ENCODE peak calls at places on chromosomes 1 and 21, in six cellular contexts. K is anterior cingulate cortex, B is right lobe of liver, Z is endothelial cell, D is HFFc6, J is left ventricle myocardium inferior. T is an unnamed sample.

GRCh38 chr1:93552751-93553455 is 105.0 kb downstream of the FNBP1L start:
- DNase-seq in J (peak; percentile 50), B (no peak), Z (no peak), K (no peak), D (no peak), T (peak; percentile 71)

GRCh38 chr1:61005572-61006386 is 76.6 kb upstream of the NFIA start:
- DNase-seq in K (no peak), B (no peak), J (no peak), Z (peak; percentile 16), D (no peak), T (no peak)

GRCh38 chr1:169759038-169759437 is 25.2 kb upstream of the SELE start:
- DNase-seq in B (no peak), Z (no peak), K (no peak), J (no peak), D (no peak), T (no peak)

GRCh38 chr1:19074361-19074901 is 118.0 kb upstream of the IFFO2 start:
- DNase-seq in K (no peak), Z (no peak), B (no peak), J (no peak), D (no peak), T (no peak)

GRCh38 chr1:229553621-229554120 is 4.8 kb downstream of the ABCB10 start:
- DNase-seq in Z (no peak), D (no peak), J (no peak), K (no peak), B (no peak), T (no peak)

GRCh38 chr1:34407140-34407539 is 230.4 kb downstream of the C1orf94 start:
- DNase-seq in D (no peak), J (no peak), B (no peak), K (no peak), Z (no peak), T (no peak)

GRCh38 chr1:5371270-5371669 is 621.0 kb downstream of the NPHP4 start:
- DNase-seq in B (peak; percentile 74), D (no peak), Z (no peak), J (no peak), K (no peak), T (no peak)

GRCh38 chr1:40405812-40406211 is 32.3 kb downstream of the SMAP2 start:
- DNase-seq in B (no peak), K (no peak), J (no peak), D (no peak), Z (no peak), T (peak; percentile 1)

GRCh38 chr1:116842654-116843053 is 67.1 kb upstream of the PTGFRN start:
- DNase-seq in K (no peak), Z (no peak), B (no peak), J (no peak), D (no peak), T (no peak)

GRCh38 chr1:188735567-188735966 is 1742.1 kb downstream of the BRINP3 start:
- DNase-seq in D (no peak), Z (no peak), B (no peak), K (no peak), J (no peak), T (no peak)

GRCh38 chr1:39110325-39110851 is 84.2 kb downstream of the NDUFS5 start:
- DNase-seq in D (peak; percentile 82), J (no peak), K (no peak), B (no peak), Z (no peak), T (no peak)

GRCh38 chr1:48555271-48555670 is 83.3 kb upstream of the SPATA6 start:
- DNase-seq in B (no peak), D (no peak), Z (no peak), J (no peak), K (no peak), T (no peak)

GRCh38 chr1:167635233-167635648 is 5.2 kb downstream of the RCSD1 start:
- DNase-seq in K (peak; percentile 32), J (peak; percentile 75), D (no peak), B (no peak), Z (no peak), T (no peak)

GRCh38 chr21:42599962-42600361 is 53.5 kb upstream of the PDE9A start:
- DNase-seq in Z (no peak), D (no peak), J (no peak), K (no peak), B (no peak), T (no peak)

GRCh38 chr1:19037659-19038058 is 81.2 kb upstream of the IFFO2 start:
- DNase-seq in J (no peak), B (no peak), Z (no peak), K (no peak), D (no peak), T (no peak)

GRCh38 chr1:56028244-56028643 is 551.1 kb downstream of the PLPP3 start:
- DNase-seq in J (no peak), Z (no peak), D (no peak), K (no peak), B (no peak), T (no peak)

GRCh38 chr1:192807968-192808587 is 761 bp upstream of the RGS2 start:
- DNase-seq in K (no peak), D (peak; percentile 13), B (no peak), Z (no peak), J (no peak), T (no peak)

GRCh38 chr1:150563340-150564038 is 14.3 kb downstream of the ADAMTSL4 start:
- DNase-seq in B (peak; percentile 75), Z (no peak), J (peak; percentile 75), K (peak; percentile 10), D (no peak), T (no peak)

GRCh38 chr1:107802654-107803053 is 162.3 kb downstream of the VAV3 start:
- DNase-seq in K (no peak), J (no peak), D (no peak), Z (no peak), B (no peak), T (no peak)

GRCh38 chr1:17458794-17459193 is 19.3 kb upstream of the RCC2 start:
- DNase-seq in J (no peak), K (no peak), B (no peak), D (no peak), Z (no peak), T (no peak)

GRCh38 chr1:170126691-170127090 is 19.1 kb upstream of the NTMT2 start:
- DNase-seq in J (no peak), D (peak; percentile 66), B (no peak), Z (no peak), K (no peak), T (no peak)

GRCh38 chr1:201384406-201384782 is 6.9 kb upstream of the TNNT2 start:
- DNase-seq in Z (no peak), K (no peak), D (no peak), J (no peak), B (no peak), T (no peak)

GRCh38 chr1:6584126-6585080 is 4.6 kb downstream of the ZBTB48 start:
- DNase-seq in Z (no peak), J (no peak), B (no peak), D (no peak), K (no peak), T (no peak)

GRCh38 chr1:76494807-76495206 is 372.5 kb upstream of the ST6GALNAC5 start:
- DNase-seq in Z (no peak), D (no peak), J (no peak), B (no peak), K (no peak), T (no peak)

GRCh38 chr1:220880726-220881506 is 1.7 kb downstream of the HLX start:
- DNase-seq in J (peak; percentile 70), Z (no peak), D (no peak), K (no peak), B (peak; percentile 92), T (peak; percentile 49)